ENCODE peak calls at places on chromosomes 7 and 10, in six cellular contexts. E, A, O, Q, P and T are unnamed samples.

GRCh38 chr10:82492647-82493046 is 617.7 kb downstream of the NRG3 start:
- DNase-seq in E (no peak), A (no peak), O (no peak), Q (no peak), P (no peak), T (no peak)

GRCh38 chr10:21021843-21022594 is 124.9 kb upstream of the NEBL start:
- DNase-seq in E (peak; percentile 14), A (no peak), O (no peak), Q (no peak), P (no peak), T (no peak)

GRCh38 chr7:45938626-45939302 is 17.7 kb upstream of the IGFBP3 start:
- DNase-seq in E (no peak), A (no peak), O (no peak), Q (peak; percentile 20), P (no peak), T (no peak)

GRCh38 chr10:116848912-116849270 is 408 bp upstream of the ENO4 start:
- DNase-seq in E (no peak), A (no peak), O (peak; percentile 12), Q (no peak), P (no peak), T (peak; percentile 30)

GRCh38 chr10:114487815-114488536 is 83.7 kb upstream of the AFAP1L2 start:
- DNase-seq in E (no peak), A (no peak), O (no peak), Q (no peak), P (no peak), T (no peak)

GRCh38 chr7:85890244-85890811 is 703.5 kb upstream of the SEMA3D start:
- DNase-seq in E (peak; percentile 13), A (no peak), O (peak; percentile 25), Q (peak; percentile 76), P (peak; percentile 63), T (peak; percentile 43)

GRCh38 chr7:108603922-108604684 is 34.4 kb downstream of the DNAJB9 start:
- DNase-seq in E (no peak), A (no peak), O (peak; percentile 10), Q (peak; percentile 36), P (no peak), T (no peak)

GRCh38 chr7:128026551-128026950 is 4.7 kb downstream of the LRRC4 start:
- DNase-seq in E (no peak), A (no peak), O (no peak), Q (no peak), P (no peak), T (no peak)

GRCh38 chr7:111784971-111785575 is 222.8 kb upstream of the IMMP2L start:
- DNase-seq in E (no peak), A (no peak), O (no peak), Q (no peak), P (no peak), T (no peak)

GRCh38 chr10:24115403-24115802 is 93.5 kb upstream of the KIAA1217 start:
- DNase-seq in E (no peak), A (no peak), O (no peak), Q (no peak), P (no peak), T (no peak)